ENCODE peak calls at places on chromosomes 5 and 9, in ten cellular contexts. One of them, this sample, is unnamed.

GRCh38 chr5:110209401-110209800 is 517.1 kb downstream of the TMEM232 start:
- DNase-seq in iPS DF 6.9: no peak
- DNase-seq in hepatocyte: no peak
- DNase-seq in fibroblast of lung: peak; percentile 7
- DNase-seq in mesenchymal stem cell: no peak
- DNase-seq in CD8-positive, alpha-beta memory T cell: no peak
- DNase-seq in lower lobe of right lung: no peak
- DNase-seq in astrocyte: no peak
- DNase-seq in GM23248: no peak
- DNase-seq in stomach: no peak
- DNase-seq in this sample: no peak

GRCh38 chr5:65186646-65187227 is 295.0 kb downstream of the ADAMTS6 start:
- DNase-seq in GM23248: no peak
- DNase-seq in iPS DF 6.9: no peak
- DNase-seq in astrocyte: peak; percentile 71
- DNase-seq in lower lobe of right lung: no peak
- DNase-seq in fibroblast of lung: peak; percentile 79
- DNase-seq in mesenchymal stem cell: no peak
- DNase-seq in CD8-positive, alpha-beta memory T cell: no peak
- DNase-seq in hepatocyte: no peak
- DNase-seq in stomach: no peak
- DNase-seq in this sample: no peak

GRCh38 chr9:22035591-22036011 is 26.5 kb upstream of the CDKN2B start:
- DNase-seq in mesenchymal stem cell: no peak
- DNase-seq in hepatocyte: no peak
- DNase-seq in astrocyte: peak; percentile 41
- DNase-seq in fibroblast of lung: peak; percentile 60
- DNase-seq in CD8-positive, alpha-beta memory T cell: no peak
- DNase-seq in iPS DF 6.9: no peak
- DNase-seq in lower lobe of right lung: no peak
- DNase-seq in GM23248: peak; percentile 12
- DNase-seq in stomach: no peak
- DNase-seq in this sample: no peak

GRCh38 chr9:122403381-122404002 is 32.7 kb downstream of the PTGS1 start:
- DNase-seq in fibroblast of lung: peak; percentile 11
- DNase-seq in lower lobe of right lung: no peak
- DNase-seq in hepatocyte: no peak
- DNase-seq in stomach: no peak
- DNase-seq in iPS DF 6.9: no peak
- DNase-seq in astrocyte: no peak
- DNase-seq in GM23248: peak; percentile 75
- DNase-seq in mesenchymal stem cell: peak; percentile 62
- DNase-seq in CD8-positive, alpha-beta memory T cell: no peak
- DNase-seq in this sample: no peak

GRCh38 chr5:142065273-142065672 is 43.3 kb upstream of the NDFIP1 start:
- DNase-seq in stomach: no peak
- DNase-seq in GM23248: peak; percentile 20
- DNase-seq in iPS DF 6.9: no peak
- DNase-seq in mesenchymal stem cell: peak; percentile 41
- DNase-seq in CD8-positive, alpha-beta memory T cell: no peak
- DNase-seq in fibroblast of lung: peak; percentile 32
- DNase-seq in astrocyte: no peak
- DNase-seq in hepatocyte: peak; percentile 51
- DNase-seq in lower lobe of right lung: no peak
- DNase-seq in this sample: peak; percentile 22

GRCh38 chr5:21152611-21153010 is 1164.6 kb upstream of the CDH18 start:
- DNase-seq in hepatocyte: peak; percentile 8
- DNase-seq in mesenchymal stem cell: peak; percentile 59
- DNase-seq in GM23248: peak; percentile 34
- DNase-seq in astrocyte: peak; percentile 96
- DNase-seq in lower lobe of right lung: no peak
- DNase-seq in stomach: no peak
- DNase-seq in fibroblast of lung: peak; percentile 96
- DNase-seq in CD8-positive, alpha-beta memory T cell: no peak
- DNase-seq in iPS DF 6.9: no peak
- DNase-seq in this sample: no peak

GRCh38 chr5:38922199-38922598 is 76.4 kb downstream of the OSMR start:
- DNase-seq in mesenchymal stem cell: peak; percentile 53
- DNase-seq in hepatocyte: peak; percentile 68
- DNase-seq in GM23248: peak; percentile 69
- DNase-seq in lower lobe of right lung: peak; percentile 67
- DNase-seq in astrocyte: peak; percentile 26
- DNase-seq in stomach: peak; percentile 60
- DNase-seq in fibroblast of lung: peak; percentile 40
- DNase-seq in iPS DF 6.9: peak; percentile 29
- DNase-seq in CD8-positive, alpha-beta memory T cell: peak; percentile 32
- DNase-seq in this sample: peak; percentile 69

GRCh38 chr9:36142510-36143161 is 6.1 kb downstream of the GLIPR2 start:
- DNase-seq in GM23248: peak; percentile 13
- DNase-seq in lower lobe of right lung: no peak
- DNase-seq in fibroblast of lung: no peak
- DNase-seq in hepatocyte: no peak
- DNase-seq in CD8-positive, alpha-beta memory T cell: no peak
- DNase-seq in astrocyte: no peak
- DNase-seq in stomach: peak; percentile 41
- DNase-seq in mesenchymal stem cell: peak; percentile 60
- DNase-seq in iPS DF 6.9: no peak
- DNase-seq in this sample: no peak

GRCh38 chr5:34905564-34905963 is 9.7 kb downstream of the RAD1 start:
- DNase-seq in stomach: no peak
- DNase-seq in fibroblast of lung: peak; percentile 8
- DNase-seq in lower lobe of right lung: no peak
- DNase-seq in GM23248: peak; percentile 54
- DNase-seq in astrocyte: no peak
- DNase-seq in CD8-positive, alpha-beta memory T cell: no peak
- DNase-seq in mesenchymal stem cell: no peak
- DNase-seq in hepatocyte: no peak
- DNase-seq in iPS DF 6.9: no peak
- DNase-seq in this sample: no peak

GRCh38 chr5:53027913-53028312 is 38.8 kb downstream of the ITGA2 start:
- DNase-seq in CD8-positive, alpha-beta memory T cell: no peak
- DNase-seq in GM23248: peak; percentile 85
- DNase-seq in lower lobe of right lung: no peak
- DNase-seq in fibroblast of lung: peak; percentile 84
- DNase-seq in mesenchymal stem cell: peak; percentile 56
- DNase-seq in iPS DF 6.9: no peak
- DNase-seq in hepatocyte: no peak
- DNase-seq in stomach: peak; percentile 68
- DNase-seq in astrocyte: peak; percentile 69
- DNase-seq in this sample: no peak

GRCh38 chr9:116985636-116986414 is 298.7 kb downstream of the TRIM32 start:
- DNase-seq in stomach: no peak
- DNase-seq in mesenchymal stem cell: no peak
- DNase-seq in fibroblast of lung: no peak
- DNase-seq in CD8-positive, alpha-beta memory T cell: no peak
- DNase-seq in lower lobe of right lung: no peak
- DNase-seq in GM23248: no peak
- DNase-seq in iPS DF 6.9: no peak
- DNase-seq in hepatocyte: no peak
- DNase-seq in astrocyte: no peak
- DNase-seq in this sample: no peak

GRCh38 chr9:120914410-120914809 is 12.2 kb downstream of the TRAF1 start:
- DNase-seq in fibroblast of lung: no peak
- DNase-seq in iPS DF 6.9: no peak
- DNase-seq in mesenchymal stem cell: no peak
- DNase-seq in hepatocyte: no peak
- DNase-seq in GM23248: no peak
- DNase-seq in stomach: no peak
- DNase-seq in lower lobe of right lung: no peak
- DNase-seq in CD8-positive, alpha-beta memory T cell: no peak
- DNase-seq in astrocyte: no peak
- DNase-seq in this sample: no peak

GRCh38 chr5:160960592-160960991 is 108.6 kb upstream of the ATP10B start:
- DNase-seq in mesenchymal stem cell: no peak
- DNase-seq in CD8-positive, alpha-beta memory T cell: no peak
- DNase-seq in iPS DF 6.9: no peak
- DNase-seq in GM23248: no peak
- DNase-seq in stomach: no peak
- DNase-seq in lower lobe of right lung: no peak
- DNase-seq in astrocyte: no peak
- DNase-seq in fibroblast of lung: no peak
- DNase-seq in hepatocyte: no peak
- DNase-seq in this sample: no peak

GRCh38 chr9:17322882-17323864 is 188.3 kb downstream of the CNTLN start:
- DNase-seq in fibroblast of lung: no peak
- DNase-seq in GM23248: no peak
- DNase-seq in mesenchymal stem cell: no peak
- DNase-seq in lower lobe of right lung: no peak
- DNase-seq in astrocyte: no peak
- DNase-seq in hepatocyte: no peak
- DNase-seq in stomach: no peak
- DNase-seq in CD8-positive, alpha-beta memory T cell: no peak
- DNase-seq in iPS DF 6.9: no peak
- DNase-seq in this sample: peak; percentile 57

GRCh38 chr9:92325269-92325990 is at the start of the genes CENPP and NOL8:
- DNase-seq in stomach: peak; percentile 82
- DNase-seq in mesenchymal stem cell: peak; percentile 95
- DNase-seq in GM23248: peak; percentile 97
- DNase-seq in fibroblast of lung: peak; percentile 90
- DNase-seq in astrocyte: peak; percentile 85
- DNase-seq in iPS DF 6.9: peak; percentile 50
- DNase-seq in lower lobe of right lung: peak; percentile 89
- DNase-seq in hepatocyte: peak; percentile 94
- DNase-seq in CD8-positive, alpha-beta memory T cell: peak; percentile 90
- DNase-seq in this sample: peak; percentile 83

GRCh38 chr9:113988951-113989780 is 88.9 kb downstream of the AMBP start:
- DNase-seq in astrocyte: no peak
- DNase-seq in stomach: no peak
- DNase-seq in hepatocyte: no peak
- DNase-seq in CD8-positive, alpha-beta memory T cell: no peak
- DNase-seq in fibroblast of lung: no peak
- DNase-seq in iPS DF 6.9: no peak
- DNase-seq in lower lobe of right lung: no peak
- DNase-seq in GM23248: peak; percentile 39
- DNase-seq in mesenchymal stem cell: no peak
- DNase-seq in this sample: no peak

GRCh38 chr9:15936316-15936869 is 383.6 kb downstream of the CCDC171 start:
- DNase-seq in stomach: no peak
- DNase-seq in astrocyte: peak; percentile 81
- DNase-seq in CD8-positive, alpha-beta memory T cell: no peak
- DNase-seq in GM23248: peak; percentile 55
- DNase-seq in mesenchymal stem cell: peak; percentile 3
- DNase-seq in lower lobe of right lung: no peak
- DNase-seq in hepatocyte: no peak
- DNase-seq in iPS DF 6.9: no peak
- DNase-seq in fibroblast of lung: peak; percentile 86
- DNase-seq in this sample: no peak

DNA sequence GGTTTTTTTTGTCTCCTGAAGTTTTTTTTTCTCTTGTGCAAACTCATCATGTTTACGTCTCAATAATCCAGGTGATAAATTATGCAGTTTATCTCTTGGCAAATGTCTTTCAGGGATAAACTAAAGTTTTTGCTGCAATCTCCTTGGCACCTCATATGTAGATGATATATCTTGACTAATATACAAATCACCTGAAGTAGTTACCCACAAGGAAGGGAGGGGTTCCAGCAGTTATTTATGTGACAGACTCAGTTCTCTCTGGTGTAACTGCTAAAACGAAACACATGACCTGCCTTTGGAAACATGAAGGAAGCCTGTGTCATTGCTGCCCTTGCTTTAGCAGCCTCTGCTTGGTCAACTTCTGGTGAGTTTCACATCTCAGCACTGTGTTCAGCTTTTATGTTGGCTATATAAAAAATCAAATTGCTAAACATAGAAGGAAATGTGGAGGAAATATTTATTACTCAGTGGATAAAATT is 39.3 kb upstream of the KIAA1958 start:
- DNase-seq in mesenchymal stem cell: peak; percentile 31
- DNase-seq in GM23248: peak; percentile 90
- DNase-seq in stomach: no peak
- DNase-seq in lower lobe of right lung: no peak
- DNase-seq in iPS DF 6.9: no peak
- DNase-seq in hepatocyte: peak; percentile 34
- DNase-seq in fibroblast of lung: peak; percentile 43
- DNase-seq in astrocyte: peak; percentile 26
- DNase-seq in CD8-positive, alpha-beta memory T cell: no peak
- DNase-seq in this sample: no peak
- H3K4me3 ChIP-seq in mesenchymal stem cell: no peak overlapping the region
- H3K4me3 ChIP-seq in GM23248: peak overlapping the region; percentile 42
- H3K4me3 ChIP-seq in stomach: no peak overlapping the region
- H3K4me3 ChIP-seq in lower lobe of right lung: no peak overlapping the region
- H3K4me3 ChIP-seq in iPS DF 6.9: no peak overlapping the region
- H3K4me3 ChIP-seq in hepatocyte: no peak overlapping the region
- H3K4me3 ChIP-seq in fibroblast of lung: no peak overlapping the region
- H3K4me3 ChIP-seq in astrocyte: no peak overlapping the region
- H3K4me3 ChIP-seq in CD8-positive, alpha-beta memory T cell: no peak overlapping the region
- H3K4me3 ChIP-seq in this sample: no peak overlapping the region

GRCh38 chr9:129994947-129995346 is 48.0 kb downstream of the FNBP1 start:
- DNase-seq in lower lobe of right lung: no peak
- DNase-seq in mesenchymal stem cell: peak; percentile 40
- DNase-seq in fibroblast of lung: no peak
- DNase-seq in stomach: no peak
- DNase-seq in GM23248: peak; percentile 19
- DNase-seq in iPS DF 6.9: no peak
- DNase-seq in hepatocyte: no peak
- DNase-seq in astrocyte: no peak
- DNase-seq in CD8-positive, alpha-beta memory T cell: no peak
- DNase-seq in this sample: no peak
- H3K4me1 ChIP-seq in lower lobe of right lung: peaks cover 52% of the 10 kb centered on the region
- H3K4me1 ChIP-seq in mesenchymal stem cell: peaks cover 4% of the 10 kb centered on the region
- H3K4me1 ChIP-seq in fibroblast of lung: peaks cover 16% of the 10 kb centered on the region
- H3K4me1 ChIP-seq in stomach: peaks cover 13% of the 10 kb centered on the region
- H3K4me1 ChIP-seq in GM23248: peaks cover 62% of the 10 kb centered on the region
- H3K4me1 ChIP-seq in iPS DF 6.9: peaks cover 1% of the 10 kb centered on the region
- H3K4me1 ChIP-seq in hepatocyte: peaks cover 7% of the 10 kb centered on the region
- H3K4me1 ChIP-seq in astrocyte: peaks cover 12% of the 10 kb centered on the region
- H3K4me1 ChIP-seq in CD8-positive, alpha-beta memory T cell: peaks cover 76% of the 10 kb centered on the region
- H3K4me1 ChIP-seq in this sample: no peaks in the 10 kb centered on the region

GRCh38 chr9:133733421-133734250 is 4.5 kb downstream of the SARDH start:
- DNase-seq in mesenchymal stem cell: no peak
- DNase-seq in lower lobe of right lung: no peak
- DNase-seq in astrocyte: no peak
- DNase-seq in CD8-positive, alpha-beta memory T cell: no peak
- DNase-seq in hepatocyte: no peak
- DNase-seq in stomach: peak; percentile 18
- DNase-seq in fibroblast of lung: no peak
- DNase-seq in iPS DF 6.9: no peak
- DNase-seq in GM23248: no peak
- DNase-seq in this sample: no peak
- H3K4me3 ChIP-seq in mesenchymal stem cell: no peak overlapping the region
- H3K4me3 ChIP-seq in lower lobe of right lung: no peak overlapping the region
- H3K4me3 ChIP-seq in astrocyte: no peak overlapping the region
- H3K4me3 ChIP-seq in CD8-positive, alpha-beta memory T cell: no peak overlapping the region
- H3K4me3 ChIP-seq in hepatocyte: no peak overlapping the region
- H3K4me3 ChIP-seq in stomach: no peak overlapping the region
- H3K4me3 ChIP-seq in fibroblast of lung: no peak overlapping the region
- H3K4me3 ChIP-seq in iPS DF 6.9: no peak overlapping the region
- H3K4me3 ChIP-seq in GM23248: no peak overlapping the region
- H3K4me3 ChIP-seq in this sample: no peak overlapping the region

DNA sequence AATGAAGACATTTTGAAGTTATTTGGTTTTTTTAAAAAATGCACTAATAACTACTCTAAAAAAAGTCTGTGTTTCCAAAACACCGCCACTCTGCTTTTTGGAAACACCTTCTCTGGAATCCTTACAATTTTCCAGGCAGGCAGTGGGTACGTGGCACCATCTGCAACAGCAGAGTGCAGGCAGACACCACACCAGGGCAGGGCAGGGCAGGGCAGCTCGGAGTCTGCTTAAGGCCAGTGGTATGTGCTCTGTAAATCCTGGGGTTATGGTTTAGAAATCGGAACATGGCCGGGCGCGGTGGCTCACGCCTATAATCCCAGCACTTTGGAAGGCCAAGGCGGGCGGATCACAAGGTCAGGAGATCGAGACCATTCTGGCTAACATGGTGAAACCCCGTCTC is 97.6 kb downstream of the TLE1 start:
- DNase-seq in mesenchymal stem cell: no peak
- DNase-seq in CD8-positive, alpha-beta memory T cell: no peak
- DNase-seq in fibroblast of lung: no peak
- DNase-seq in GM23248: no peak
- DNase-seq in stomach: no peak
- DNase-seq in hepatocyte: no peak
- DNase-seq in iPS DF 6.9: no peak
- DNase-seq in lower lobe of right lung: no peak
- DNase-seq in astrocyte: no peak
- DNase-seq in this sample: no peak
- H3K4me1 ChIP-seq in mesenchymal stem cell: peaks cover 19% of the 10 kb centered on the region
- H3K4me1 ChIP-seq in CD8-positive, alpha-beta memory T cell: no peaks in the 10 kb centered on the region
- H3K4me1 ChIP-seq in fibroblast of lung: no peaks in the 10 kb centered on the region
- H3K4me1 ChIP-seq in GM23248: peaks cover 8% of the 10 kb centered on the region
- H3K4me1 ChIP-seq in stomach: peaks cover 23% of the 10 kb centered on the region
- H3K4me1 ChIP-seq in hepatocyte: peaks cover 27% of the 10 kb centered on the region
- H3K4me1 ChIP-seq in iPS DF 6.9: peaks cover 2% of the 10 kb centered on the region
- H3K4me1 ChIP-seq in lower lobe of right lung: peaks cover 20% of the 10 kb centered on the region
- H3K4me1 ChIP-seq in astrocyte: peaks cover 20% of the 10 kb centered on the region
- H3K4me1 ChIP-seq in this sample: no peaks in the 10 kb centered on the region

This sample was measured in HAP-1.